ENCODE peak calls at places on chromosomes 11 and 22, in six cellular contexts. B is AG09309, V is dorsolateral prefrontal cortex, K is heart right ventricle, I is AG10803, U is spleen. F is an unnamed sample.

GRCh38 chr11:120031612-120032600 is 106.0 kb downstream of the TRIM29 start:
- DNase-seq in V (no peak), I (no peak), U (no peak), K (no peak), B (no peak), F (no peak)

GRCh38 chr11:117180661-117181585 is 2.4 kb downstream of the SIDT2 start:
- DNase-seq in I (peak; percentile 78), B (peak; percentile 40), K (peak; percentile 59), U (peak; percentile 91), V (peak; percentile 50), F (peak; percentile 81)

GRCh38 chr22:45493286-45493771 is 9.4 kb upstream of the FBLN1 start:
- DNase-seq in V (no peak), I (peak; percentile 86), K (no peak), U (peak; percentile 15), B (no peak), F (no peak)

GRCh38 chr22:44622147-44622427 is 79.9 kb upstream of the PRR5 start:
- DNase-seq in V (no peak), I (no peak), B (no peak), U (peak; percentile 70), K (no peak), F (no peak)

GRCh38 chr11:65692367-65692766 is 19.7 kb upstream of the KAT5 start:
- DNase-seq in V (no peak), U (no peak), K (no peak), I (no peak), B (no peak), F (no peak)

GRCh38 chr11:111455291-111456085 is 56.7 kb downstream of the BTG4 start:
- DNase-seq in K (no peak), I (no peak), U (no peak), V (peak; percentile 80), B (no peak), F (no peak)

GRCh38 chr11:43989162-43989961 is 46.9 kb downstream of the C11orf96 start:
- DNase-seq in U (peak; percentile 60), K (peak; percentile 79), I (no peak), V (no peak), B (no peak), F (peak; percentile 34)

GRCh38 chr22:37259540-37260029 is 15.5 kb upstream of the RAC2 start:
- DNase-seq in I (peak; percentile 46), K (no peak), U (peak; percentile 73), B (no peak), V (no peak), F (no peak)

GRCh38 chr11:93608280-93608862 is 53.1 kb upstream of the CEP295 start:
- DNase-seq in K (no peak), I (no peak), V (no peak), B (no peak), U (no peak), F (no peak)

GRCh38 chr22:36762687-36763260 is 13.1 kb downstream of the IFT27 start:
- DNase-seq in B (no peak), U (peak; percentile 43), K (peak; percentile 70), V (no peak), I (peak; percentile 85), F (no peak)

GRCh38 chr11:74417860-74418508 is 19.8 kb upstream of the PGM2L1 start:
- DNase-seq in U (no peak), K (no peak), B (no peak), I (no peak), V (no peak), F (no peak)

GRCh38 chr22:22061085-22062077 is 78.8 kb upstream of the TOP3B start:
- DNase-seq in B (peak; percentile 45), K (no peak), V (peak; percentile 28), U (no peak), I (peak; percentile 67), F (peak; percentile 6)

GRCh38 chr11:83464181-83464580 is 178.0 kb upstream of the CCDC90B start:
- DNase-seq in K (no peak), I (no peak), B (no peak), V (no peak), U (no peak), F (no peak)

GRCh38 chr22:17634696-17635095 is 3.9 kb upstream of the BCL2L13 start:
- DNase-seq in U (no peak), I (no peak), V (no peak), B (no peak), K (no peak), F (no peak)

GRCh38 chr11:61054927-61055562 is 47.2 kb upstream of the CD5 start:
- DNase-seq in K (no peak), B (no peak), I (no peak), V (no peak), U (no peak), F (no peak)

GRCh38 chr11:65662247-65662801 is 392 bp downstream of the RELA start:
- DNase-seq in I (no peak), B (no peak), V (no peak), K (no peak), U (no peak), F (no peak)

GRCh38 chr11:78046486-78046854 is 17.2 kb upstream of the THRSP start:
- DNase-seq in U (no peak), V (no peak), B (no peak), K (no peak), I (no peak), F (no peak)

GRCh38 chr11:78048561-78048960 is 15.1 kb upstream of the THRSP start:
- DNase-seq in V (no peak), U (no peak), K (no peak), B (no peak), I (no peak), F (no peak)

GRCh38 chr11:78044706-78045105 is 19.0 kb upstream of the THRSP start:
- DNase-seq in I (no peak), U (no peak), K (no peak), B (no peak), V (no peak), F (no peak)

GRCh38 chr11:78042858-78043257 is 19.8 kb upstream of the KCTD14 start:
- DNase-seq in B (no peak), K (no peak), V (no peak), I (no peak), U (no peak), F (no peak)

GRCh38 chr11:78045851-78046485 is 17.7 kb upstream of the THRSP start:
- DNase-seq in U (peak; percentile 94), I (peak; percentile 46), B (no peak), K (peak; percentile 88), V (peak; percentile 92), F (peak; percentile 72)
- H3K4me3 ChIP-seq in U (peak overlapping the region; percentile 31), I (peak overlapping the region; percentile 68), B (peak overlapping the region; percentile 30), K (peak overlapping the region; percentile 58), V (peak overlapping the region; percentile 59), F (peak overlapping the region; percentile 52)

GRCh38 chr11:84902445-84902844 is 724.7 kb downstream of the DLG2 start:
- DNase-seq in U (no peak), V (no peak), B (no peak), K (no peak), I (no peak), F (no peak)

GRCh38 chr11:84901986-84902385 is 725.2 kb downstream of the DLG2 start:
- DNase-seq in U (no peak), K (no peak), B (peak; percentile 38), V (no peak), I (peak; percentile 84), F (no peak)

GRCh38 chr11:84894666-84895065 is 732.5 kb downstream of the DLG2 start:
- DNase-seq in U (no peak), V (no peak), I (no peak), K (no peak), B (no peak), F (no peak)

GRCh38 chr11:84899134-84899533 is 728.0 kb downstream of the DLG2 start:
- DNase-seq in B (no peak), U (no peak), V (no peak), K (no peak), I (peak; percentile 16), F (no peak)

DNA sequence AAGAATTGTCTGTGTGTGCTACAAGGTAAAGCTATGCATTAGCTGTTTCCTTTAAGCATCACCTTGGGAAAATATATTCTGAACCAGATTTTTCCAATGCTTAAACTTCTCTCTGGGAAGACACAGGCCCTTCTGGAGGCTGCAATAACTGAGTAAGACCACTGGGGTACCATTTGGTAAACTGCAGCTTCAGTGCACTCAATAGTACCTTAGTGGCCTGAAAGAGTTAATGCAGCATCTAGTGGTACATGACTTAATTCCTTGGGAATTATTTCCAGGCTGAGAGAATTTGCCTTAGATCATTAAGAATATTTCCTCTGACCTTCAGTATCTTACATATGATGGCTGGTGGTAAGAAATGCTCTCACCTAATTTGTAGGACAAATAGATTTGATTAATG is 727.4 kb downstream of the DLG2 start:
- DNase-seq in I (no peak), K (no peak), U (no peak), V (no peak), B (no peak), F (no peak)
- TF ChIP-seq CTCF in I (no peak), K (no peak), U (no peak), V (no peak), B (peak; percentile 22), F (no peak)

DNA sequence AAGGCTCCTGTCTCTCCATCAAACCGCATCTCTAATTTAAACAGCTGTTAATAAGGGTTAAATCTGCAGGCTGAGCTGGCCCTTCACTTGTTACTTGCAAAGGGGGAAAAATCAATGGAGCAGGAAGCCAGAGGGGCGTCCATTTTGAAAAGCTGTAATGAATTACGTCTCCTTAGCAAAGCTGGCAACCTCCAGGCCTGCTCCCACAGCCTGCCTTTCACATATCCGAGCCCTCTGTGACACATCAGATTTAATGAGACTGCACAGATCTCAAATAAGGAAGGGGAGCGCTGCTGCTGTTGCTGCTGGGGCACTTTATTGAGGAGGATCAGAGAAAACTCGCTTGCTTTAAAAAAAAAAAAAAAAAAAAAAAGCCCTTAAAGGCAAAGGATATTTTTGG is 320.8 kb downstream of the BLID start:
- DNase-seq in U (no peak), B (no peak), V (no peak), K (no peak), I (no peak), F (no peak)
- H3K4me3 ChIP-seq in U (no peak overlapping the region), B (no peak overlapping the region), V (peak overlapping the region; percentile 41), K (no peak overlapping the region), I (no peak overlapping the region), F (no peak overlapping the region)

GRCh38 chr22:50582562-50583293 is at the start of gene CHKB:
- DNase-seq in V (peak; percentile 99), B (peak; percentile 85), U (peak; percentile 100), I (peak; percentile 97), K (peak; percentile 99), F (peak; percentile 99)

GRCh38 chr22:50585238-50585637 is 2.6 kb upstream of the CHKB start:
- DNase-seq in V (no peak), B (no peak), I (no peak), U (peak; percentile 37), K (no peak), F (no peak)

GRCh38 chr22:50584106-50585096 is 1.8 kb upstream of the CHKB start:
- DNase-seq in K (no peak), U (peak; percentile 56), B (no peak), V (no peak), I (no peak), F (peak; percentile 2)

GRCh38 chr22:50581950-50582561 is 593 bp downstream of the CHKB start:
- DNase-seq in K (no peak), U (no peak), I (peak; percentile 18), B (no peak), V (peak; percentile 55), F (no peak)

DNA sequence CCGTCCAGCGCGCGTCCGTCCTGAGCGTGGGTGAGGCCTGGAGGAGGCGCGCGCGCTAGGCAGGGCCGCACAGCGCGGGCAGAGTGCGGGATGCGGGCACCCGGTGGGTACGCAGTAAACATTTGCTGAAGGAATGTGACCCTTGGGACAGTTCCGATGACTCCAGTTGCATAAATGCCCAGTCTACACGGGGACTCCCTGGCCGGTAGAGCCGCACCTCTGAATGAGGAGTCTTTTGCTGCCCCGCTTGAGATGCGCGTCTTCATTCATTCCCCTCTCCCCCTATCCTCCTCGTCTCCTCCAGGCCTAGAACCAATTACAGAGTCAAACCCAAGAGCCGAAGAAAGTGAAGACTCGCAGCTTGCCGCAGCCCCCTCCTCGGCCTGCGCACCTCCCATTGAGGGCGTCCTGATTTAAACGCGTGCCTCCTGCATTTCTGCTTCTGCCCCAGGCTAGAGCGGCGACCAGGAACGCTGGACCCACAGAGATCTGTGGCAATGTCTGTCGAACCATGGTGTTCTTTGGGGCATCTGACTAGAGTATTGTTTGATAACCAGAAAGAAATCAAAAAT is 731 bp upstream of the CHKB start:
- DNase-seq in B (no peak), U (peak; percentile 73), K (no peak), V (no peak), I (no peak), F (no peak)
- TF ChIP-seq CTCF in B (no peak), U (no peak), K (no peak), V (no peak), I (no peak), F (no peak)

F was measured in pancreas.